ENCODE peak calls at places on chromosome 3, in six cellular contexts. Z is keratinocyte, N is AG10803, D is left ventricle myocardium inferior, X is choroid plexus epithelial cell, P is mucosa of descending colon. Q is an unnamed sample.
A peak's percentile ranks its signal among the peaks of the same experiment; 100 is the strongest.

GRCh38 chr3:53379898-53380297 is 32.6 kb upstream of the DCP1A start:
- DNase-seq in Z (no peak), P (no peak), D (no peak), X (no peak), N (no peak), Q (no peak)

GRCh38 chr3:155791190-155791589 is 14.9 kb downstream of the C3orf33 start:
- DNase-seq in X (peak; percentile 30), P (no peak), Z (no peak), D (no peak), N (peak; percentile 15), Q (no peak)

GRCh38 chr3:15345051-15345607 is 12.7 kb upstream of the SH3BP5 start:
- DNase-seq in D (no peak), P (no peak), N (no peak), Z (no peak), X (no peak), Q (no peak)

GRCh38 chr3:43105224-43105596 is 669 bp downstream of the POMGNT2 start:
- DNase-seq in N (no peak), X (no peak), D (no peak), P (peak; percentile 5), Z (no peak), Q (no peak)

GRCh38 chr3:107235193-107235922 is 141.9 kb upstream of the CCDC54 start:
- DNase-seq in D (no peak), Z (no peak), P (no peak), N (peak; percentile 11), X (no peak), Q (no peak)

GRCh38 chr3:123686254-123686653 is 101.4 kb upstream of the HACD2 start:
- DNase-seq in N (no peak), X (peak; percentile 41), P (no peak), Z (no peak), D (no peak), Q (no peak)

GRCh38 chr3:24060055-24060454 is 115.0 kb downstream of the NR1D2 start:
- DNase-seq in Z (peak; percentile 9), X (peak; percentile 81), P (no peak), D (no peak), N (peak; percentile 82), Q (peak; percentile 51)

GRCh38 chr3:46200211-46200610 is 7.9 kb downstream of the CCR1 start:
- DNase-seq in D (no peak), Z (no peak), X (no peak), N (no peak), P (no peak), Q (no peak)

GRCh38 chr3:186953011-186953487 is 22.7 kb downstream of the ST6GAL1 start:
- DNase-seq in D (no peak), X (peak; percentile 69), N (no peak), P (no peak), Z (no peak), Q (no peak)

GRCh38 chr3:43699864-43700263 is 9.1 kb downstream of the ABHD5 start:
- DNase-seq in N (no peak), Z (peak; percentile 17), P (peak; percentile 61), D (no peak), X (peak; percentile 59), Q (no peak)

GRCh38 chr3:33481018-33481621 is 40.9 kb upstream of the UBP1 start:
- DNase-seq in X (no peak), N (no peak), D (no peak), P (no peak), Z (no peak), Q (no peak)

GRCh38 chr3:160180581-160181216 is 44.5 kb upstream of the C3orf80 start:
- DNase-seq in X (peak; percentile 9), Z (no peak), D (no peak), P (peak; percentile 13), N (peak; percentile 90), Q (peak; percentile 95)

GRCh38 chr3:128369106-128369708 is 97.5 kb downstream of the DNAJB8 start:
- DNase-seq in D (peak; percentile 38), P (no peak), X (no peak), N (no peak), Z (no peak), Q (no peak)

GRCh38 chr3:55511895-55512585 is 24.9 kb upstream of the WNT5A start:
- DNase-seq in P (no peak), Z (no peak), D (no peak), N (peak; percentile 86), X (peak; percentile 78), Q (no peak)

GRCh38 chr3:28743843-28744242 is 395.2 kb upstream of the AZI2 start:
- DNase-seq in X (no peak), Z (no peak), N (no peak), P (peak; percentile 8), D (no peak), Q (no peak)

GRCh38 chr3:35965908-35966307 is 326.6 kb downstream of the ARPP21 start:
- DNase-seq in D (no peak), N (peak; percentile 51), X (peak; percentile 81), P (no peak), Z (no peak), Q (no peak)

GRCh38 chr3:184168363-184169120 is 6.1 kb upstream of the AP2M1 start:
- DNase-seq in N (peak; percentile 62), X (peak; percentile 89), P (no peak), Z (no peak), D (no peak), Q (no peak)

GRCh38 chr3:27454461-27454860 is 29.7 kb downstream of the SLC4A7 start:
- DNase-seq in D (no peak), X (no peak), Z (no peak), N (no peak), P (no peak), Q (no peak)

GRCh38 chr3:35385271-35385670 is 254.1 kb upstream of the ARPP21 start:
- DNase-seq in Z (no peak), P (no peak), D (no peak), X (no peak), N (no peak), Q (no peak)

GRCh38 chr3:36843065-36844051 is 79.0 kb upstream of the DCLK3 start:
- DNase-seq in Z (no peak), D (no peak), P (peak; percentile 23), X (peak; percentile 73), N (peak; percentile 12), Q (no peak)

GRCh38 chr3:52040600-52040999 is 15.8 kb downstream of the DUSP7 start:
- DNase-seq in X (no peak), P (no peak), Z (no peak), D (no peak), N (no peak), Q (no peak)

GRCh38 chr3:52043750-52044149 is 12.6 kb downstream of the DUSP7 start:
- DNase-seq in N (no peak), X (no peak), Z (no peak), P (no peak), D (no peak), Q (no peak)

GRCh38 chr3:52039426-52039825 is 16.9 kb downstream of the DUSP7 start:
- DNase-seq in X (no peak), P (no peak), Z (no peak), N (no peak), D (no peak), Q (no peak)

GRCh38 chr3:52039846-52040245 is 16.5 kb downstream of the DUSP7 start:
- DNase-seq in N (no peak), X (no peak), P (no peak), D (peak; percentile 81), Z (no peak), Q (no peak)

GRCh38 chr3:52041118-52041847 is 15.1 kb downstream of the DUSP7 start:
- DNase-seq in Z (no peak), X (no peak), N (no peak), D (no peak), P (no peak), Q (no peak)
- TF ChIP-seq CTCF in Z (no peak), X (peak; percentile 34), N (peak; percentile 28), D (peak; percentile 56), P (no peak), Q (peak; percentile 38)

GRCh38 chr3:129701161-129701560 is 94.7 kb upstream of the PLXND1 start:
- DNase-seq in N (no peak), X (no peak), Z (no peak), D (no peak), P (no peak), Q (no peak)
- H3K4me3 ChIP-seq in N (no peak overlapping the region), X (no peak overlapping the region), Z (no peak overlapping the region), D (no peak overlapping the region), P (no peak overlapping the region), Q (no peak overlapping the region)

GRCh38 chr3:131141770-131142169 is 115.1 kb downstream of the NEK11 start:
- DNase-seq in X (no peak), Z (no peak), D (no peak), N (no peak), P (no peak), Q (no peak)

GRCh38 chr3:131147534-131147933 is 120.9 kb downstream of the NEK11 start:
- DNase-seq in Z (no peak), N (peak; percentile 26), D (no peak), P (no peak), X (no peak), Q (peak; percentile 16)

GRCh38 chr3:131143802-131144201 is 117.1 kb downstream of the NEK11 start:
- DNase-seq in P (no peak), D (no peak), N (no peak), X (no peak), Z (no peak), Q (no peak)

GRCh38 chr3:131140891-131141290 is 114.2 kb downstream of the NEK11 start:
- DNase-seq in Z (no peak), X (no peak), D (no peak), P (no peak), N (no peak), Q (no peak)

GRCh38 chr3:131142580-131142979 is 115.9 kb downstream of the NEK11 start:
- DNase-seq in D (no peak), Z (no peak), N (peak; percentile 3), X (peak; percentile 38), P (no peak), Q (no peak)
- TF ChIP-seq CTCF in D (no peak), Z (no peak), N (no peak), X (peak; percentile 43), P (no peak), Q (peak; percentile 20)

GRCh38 chr3:127136024-127136600 is 56.8 kb upstream of the PRR23E start:
- DNase-seq in P (no peak), Z (no peak), N (no peak), D (no peak), X (no peak), Q (no peak)

GRCh38 chr3:127136706-127137105 is 56.2 kb upstream of the PRR23E start:
- DNase-seq in Z (no peak), D (no peak), X (no peak), N (no peak), P (no peak), Q (no peak)

GRCh38 chr3:127134887-127135240 is 58.1 kb upstream of the PRR23E start:
- DNase-seq in Z (no peak), D (no peak), X (peak; percentile 1), N (no peak), P (no peak), Q (no peak)

GRCh38 chr3:127134466-127134865 is 58.5 kb upstream of the PRR23E start:
- DNase-seq in D (no peak), X (no peak), P (no peak), Z (no peak), N (no peak), Q (no peak)

GRCh38 chr3:127135241-127136023 is 57.5 kb upstream of the PRR23E start:
- DNase-seq in P (no peak), X (peak; percentile 22), D (peak; percentile 51), Z (no peak), N (no peak), Q (no peak)
- H3K4me3 ChIP-seq in P (no peak overlapping the region), X (peak overlapping the region; percentile 7), D (peak overlapping the region; percentile 53), Z (peak overlapping the region; percentile 11), N (peak overlapping the region; percentile 24), Q (peak overlapping the region; percentile 18)

GRCh38 chr3:190399677-190400076 is 11.7 kb downstream of the CLDN16 start:
- DNase-seq in X (no peak), P (no peak), N (no peak), D (no peak), Z (no peak), Q (no peak)
- TF ChIP-seq CTCF in X (no peak), P (no peak), N (no peak), D (no peak), Z (no peak), Q (no peak)

GRCh38 chr3:193869221-193870201 is 266.4 kb upstream of the HES1 start:
- DNase-seq in P (no peak), N (peak; percentile 67), X (peak; percentile 87), D (peak; percentile 53), Z (peak; percentile 32), Q (peak; percentile 4)
- H3K4me3 ChIP-seq in P (no peak overlapping the region), N (no peak overlapping the region), X (no peak overlapping the region), D (peak overlapping the region; percentile 39), Z (no peak overlapping the region), Q (no peak overlapping the region)